ENCODE peak calls at places on chromosomes 3 and 15, in six cellular contexts. D, V, C, S, X and G are unnamed samples.

GRCh38 chr3:54962200-54962599 is 34.3 kb upstream of the LRTM1 start:
- DNase-seq in D (no peak), V (no peak), C (no peak), S (no peak), X (no peak), G (no peak)

GRCh38 chr15:66069751-66070150 is 183.8 kb downstream of the MEGF11 start:
- DNase-seq in D (no peak), V (no peak), C (no peak), S (no peak), X (no peak), G (no peak)

GRCh38 chr15:100383302-100384107 is 41.7 kb upstream of the ADAMTS17 start:
- DNase-seq in D (peak), V (no peak), C (no peak), S (peak), X (peak), G (no peak)

GRCh38 chr3:35744419-35744818 is 105.1 kb downstream of the ARPP21 start:
- DNase-seq in D (no peak), V (no peak), C (no peak), S (no peak), X (no peak), G (no peak)

GRCh38 chr15:52709172-52709979 is 30.2 kb upstream of the ATOSA start:
- DNase-seq in D (no peak), V (peak), C (no peak), S (peak), X (no peak), G (no peak)

GRCh38 chr3:18008706-18009363 is 266.4 kb upstream of the TBC1D5 start:
- DNase-seq in D (no peak), V (no peak), C (no peak), S (no peak), X (no peak), G (peak)

GRCh38 chr3:170585008-170585936 is 603 bp downstream of the SLC7A14 start:
- DNase-seq in D (no peak), V (no peak), C (no peak), S (no peak), X (no peak), G (peak)

GRCh38 chr15:75640483-75641175 is 605 bp upstream of the IMP3 start:
- DNase-seq in D (no peak), V (peak), C (no peak), S (no peak), X (peak), G (no peak)

GRCh38 chr3:120858501-120858900 is 49.5 kb upstream of the STXBP5L start:
- DNase-seq in D (no peak), V (no peak), C (no peak), S (no peak), X (no peak), G (no peak)

GRCh38 chr15:40323953-40324937 is 753 bp downstream of the INAFM2 start:
- DNase-seq in D (no peak), V (peak), C (no peak), S (no peak), X (peak), G (no peak)

GRCh38 chr15:32993285-32993684 is 201.2 kb downstream of the FMN1 start:
- DNase-seq in D (no peak), V (no peak), C (no peak), S (no peak), X (no peak), G (no peak)

GRCh38 chr3:123695152-123695551 is 110.3 kb upstream of the HACD2 start:
- DNase-seq in D (no peak), V (no peak), C (no peak), S (no peak), X (no peak), G (no peak)

GRCh38 chr3:8945890-8946590 is 17.2 kb downstream of the RAD18 start:
- DNase-seq in D (no peak), V (no peak), C (no peak), S (no peak), X (no peak), G (no peak)

GRCh38 chr3:188026191-188026968 is 127.6 kb upstream of the LPP start:
- DNase-seq in D (no peak), V (no peak), C (no peak), S (no peak), X (no peak), G (no peak)

GRCh38 chr3:170751083-170751893 is 118.7 kb downstream of the RPL22L1 start:
- DNase-seq in D (peak), V (no peak), C (no peak), S (peak), X (peak), G (peak)

GRCh38 chr15:49927462-49927861 is 191.6 kb downstream of the ATP8B4 start:
- DNase-seq in D (no peak), V (no peak), C (no peak), S (no peak), X (no peak), G (no peak)

GRCh38 chr15:84987949-84988624 is 6.4 kb downstream of the PDE8A start:
- DNase-seq in D (no peak), V (no peak), C (no peak), S (no peak), X (no peak), G (no peak)

GRCh38 chr15:74917676-74918075 is 11.0 kb upstream of the FAM219B start:
- DNase-seq in D (no peak), V (no peak), C (no peak), S (no peak), X (no peak), G (no peak)

GRCh38 chr15:99110093-99110492 is 5.2 kb downstream of the SYNM start:
- DNase-seq in D (no peak), V (no peak), C (no peak), S (no peak), X (no peak), G (no peak)

GRCh38 chr3:168914662-168915061 is 748.9 kb downstream of the MECOM start:
- DNase-seq in D (no peak), V (no peak), C (no peak), S (no peak), X (no peak), G (no peak)

GRCh38 chr15:72591361-72591760 is 63.1 kb upstream of the GOLGA6B start:
- DNase-seq in D (no peak), V (no peak), C (no peak), S (no peak), X (no peak), G (no peak)

GRCh38 chr3:136606990-136607389 is 145.2 kb downstream of the STAG1 start:
- DNase-seq in D (no peak), V (no peak), C (no peak), S (no peak), X (no peak), G (no peak)

GRCh38 chr15:36024066-36024465 is 478.1 kb upstream of the DPH6 start:
- DNase-seq in D (no peak), V (no peak), C (no peak), S (no peak), X (no peak), G (no peak)

GRCh38 chr3:14343338-14344112 is 58.9 kb upstream of the SLC6A6 start:
- DNase-seq in D (no peak), V (no peak), C (no peak), S (no peak), X (no peak), G (no peak)

GRCh38 chr3:65466300-65466988 is 572.3 kb downstream of the MAGI1 start:
- DNase-seq in D (no peak), V (no peak), C (no peak), S (no peak), X (no peak), G (no peak)

GRCh38 chr15:70212963-70213315 is 115.2 kb upstream of the TLE3 start:
- DNase-seq in D (no peak), V (no peak), C (no peak), S (no peak), X (no peak), G (no peak)

GRCh38 chr15:88702983-88703382 is 64.2 kb downstream of the ISG20 start:
- DNase-seq in D (peak), V (peak), C (no peak), S (no peak), X (no peak), G (no peak)

GRCh38 chr3:15268033-15268631 is 62.1 kb downstream of the CAPN7 start:
- DNase-seq in D (peak), V (peak), C (peak), S (peak), X (peak), G (peak)

GRCh38 chr3:128367726-128368125 is 99.0 kb downstream of the DNAJB8 start:
- DNase-seq in D (no peak), V (no peak), C (no peak), S (no peak), X (no peak), G (no peak)

GRCh38 chr15:46312133-46312740 is 677.4 kb downstream of the SQOR start:
- DNase-seq in D (peak), V (peak), C (no peak), S (peak), X (peak), G (no peak)

GRCh38 chr3:26004205-26004604 is 214.3 kb downstream of the OXSM start:
- DNase-seq in D (no peak), V (no peak), C (no peak), S (no peak), X (no peak), G (no peak)

GRCh38 chr15:68055224-68055705 is 1.1 kb downstream of the PIAS1 start:
- DNase-seq in D (peak), V (peak), C (no peak), S (peak), X (peak), G (no peak)

GRCh38 chr15:68053001-68053400 is 1.1 kb upstream of the PIAS1 start:
- DNase-seq in D (no peak), V (no peak), C (no peak), S (no peak), X (no peak), G (no peak)

GRCh38 chr15:68054658-68055223 is 626 bp downstream of the PIAS1 start:
- DNase-seq in D (peak), V (peak), C (no peak), S (peak), X (peak), G (peak)

GRCh38 chr15:68053701-68053996 is 466 bp upstream of the PIAS1 start:
- DNase-seq in D (no peak), V (no peak), C (no peak), S (no peak), X (no peak), G (no peak)

GRCh38 chr15:68053997-68054657 is at the start of gene PIAS1:
- DNase-seq in D (peak), V (peak), C (peak), S (peak), X (peak), G (peak)
- TF ChIP-seq POLR2A in D (peak), V (peak), C (no peak), S (peak), X (peak), G (peak)

DNA sequence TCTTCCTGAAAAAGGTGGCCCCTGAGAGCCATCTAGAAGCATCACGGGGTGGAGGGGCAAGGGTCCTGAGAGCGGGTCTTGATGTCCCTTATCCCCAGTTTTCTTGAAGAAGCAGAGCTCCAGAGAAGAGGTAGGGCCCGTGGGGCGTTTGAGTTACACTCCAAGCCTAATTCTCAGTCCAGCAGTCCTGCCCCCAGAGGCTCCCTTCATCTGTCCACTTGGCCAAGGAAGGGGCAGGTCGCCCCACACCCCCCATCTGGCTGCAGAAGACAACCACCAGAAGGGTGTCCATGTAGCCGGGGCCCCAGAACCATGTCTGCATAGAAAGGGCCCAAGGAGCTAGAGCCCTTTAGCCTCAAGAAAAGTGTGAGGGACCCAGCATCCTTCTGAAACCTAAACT is 25.5 kb upstream of the RPL32 start:
- DNase-seq in D (no peak), V (no peak), C (no peak), S (no peak), X (no peak), G (no peak)
- H3K4me3 ChIP-seq in D (no peak), V (no peak), C (no peak), S (no peak), X (no peak), G (no peak)

DNA sequence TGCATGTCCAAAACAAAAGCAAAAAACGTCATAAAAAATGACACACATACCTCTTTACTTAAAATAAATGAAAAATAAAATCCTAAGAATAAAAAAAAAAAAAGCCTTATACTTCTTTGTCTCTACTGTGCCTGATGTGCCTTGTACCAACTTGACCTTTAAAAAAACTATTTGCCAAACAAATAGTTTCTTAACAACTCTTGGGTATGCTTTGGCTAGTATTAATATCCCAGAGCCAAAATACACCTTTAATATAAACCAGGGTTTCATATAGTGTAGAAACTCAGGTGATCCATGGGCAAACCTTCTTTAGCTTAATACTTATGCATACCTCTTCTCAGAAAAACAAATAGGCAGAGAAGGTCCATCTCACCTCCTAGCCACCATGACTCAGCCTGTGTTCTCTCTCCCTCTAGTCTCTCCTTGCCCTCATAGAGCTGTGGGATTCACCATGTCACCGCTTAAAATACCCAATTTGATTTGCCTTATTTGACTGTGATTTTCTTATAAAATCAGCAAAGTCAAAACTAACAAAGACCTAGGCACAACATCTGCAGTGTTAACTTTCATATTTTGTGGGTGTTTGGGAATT is 12.5 kb downstream of the CPOX start:
- DNase-seq in D (no peak), V (no peak), C (no peak), S (no peak), X (no peak), G (no peak)
- H3K27ac ChIP-seq in D (no peak), V (no peak), C (no peak), S (no peak), X (no peak), G (no peak)

DNA sequence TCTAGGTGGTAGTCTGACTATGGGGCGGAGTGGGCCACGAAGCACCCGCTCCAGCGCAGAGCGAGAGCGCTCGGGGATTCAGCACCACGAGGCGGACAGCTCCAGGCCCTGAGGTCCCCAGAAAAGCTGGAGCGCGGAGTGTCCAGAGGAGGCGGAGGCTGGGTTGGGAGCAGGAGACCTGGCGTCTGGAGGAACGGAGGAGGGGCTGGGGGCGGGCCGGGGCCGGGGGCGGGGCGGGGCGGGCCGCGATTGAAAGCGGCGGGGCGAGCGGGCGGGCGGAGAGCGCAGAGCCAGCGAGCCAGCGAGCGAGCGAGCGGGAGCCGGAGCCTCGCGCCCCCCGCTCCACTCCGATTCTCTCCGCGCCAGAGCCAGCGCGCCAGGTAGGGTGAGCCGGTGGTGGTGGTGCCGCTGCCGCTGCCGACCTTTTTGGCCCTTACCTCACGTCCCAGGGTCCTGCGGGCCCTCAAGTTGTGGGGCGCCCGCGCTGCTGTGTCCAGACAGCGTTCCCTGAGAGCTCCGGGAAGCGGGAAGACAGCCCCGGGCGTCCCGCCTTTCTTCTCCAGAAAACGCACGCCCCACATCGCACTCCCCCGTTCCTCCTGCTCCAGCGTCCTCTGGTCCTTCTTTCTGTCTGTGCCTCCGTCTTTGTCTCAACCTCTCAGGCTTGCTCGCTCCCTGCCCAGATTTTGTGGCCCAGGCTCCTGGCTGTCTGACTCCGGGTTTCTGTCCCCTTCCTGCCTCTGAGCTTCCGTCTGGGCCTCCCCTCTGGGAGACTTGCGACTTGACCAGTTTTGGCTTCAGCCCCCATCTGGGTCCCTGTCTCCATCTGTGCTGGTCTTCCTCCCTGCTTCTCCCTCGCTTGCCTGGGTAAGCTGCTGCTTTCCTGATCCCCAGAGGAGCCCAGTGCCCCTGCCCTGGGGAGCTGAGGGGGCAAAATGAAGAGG is at the start of gene GRM2:
- DNase-seq in D (peak), V (peak), C (no peak), S (peak), X (peak), G (peak)
- TF ChIP-seq POLR2A in D (no peak), V (no peak), C (no peak), S (no peak), X (no peak), G (no peak)

GRCh38 chr3:31934018-31934417 is 47.0 kb downstream of the OSBPL10 start:
- DNase-seq in D (no peak), V (no peak), C (no peak), S (no peak), X (peak), G (no peak)

GRCh38 chr3:31936661-31937060 is 44.4 kb downstream of the OSBPL10 start:
- DNase-seq in D (no peak), V (no peak), C (no peak), S (no peak), X (no peak), G (no peak)

GRCh38 chr3:31929826-31930502 is 51.1 kb downstream of the OSBPL10 start:
- DNase-seq in D (no peak), V (no peak), C (no peak), S (no peak), X (no peak), G (no peak)

GRCh38 chr3:31934866-31935265 is 46.2 kb downstream of the OSBPL10 start:
- DNase-seq in D (no peak), V (peak), C (no peak), S (no peak), X (no peak), G (no peak)

GRCh38 chr3:31932990-31933389 is 48.1 kb downstream of the OSBPL10 start:
- DNase-seq in D (no peak), V (no peak), C (no peak), S (no peak), X (no peak), G (no peak)
- H3K4me3 ChIP-seq in D (no peak), V (no peak), C (no peak), S (no peak), X (no peak), G (no peak)